ENCODE peak calls at places on chromosomes 3 and 15, in five cellular contexts. One of them, this sample, is unnamed.

GRCh38 chr3:148757238-148757930 is 59.7 kb downstream of the AGTR1 start:
- DNase-seq in HFFc6: peak
- DNase-seq in NCI-H460: no peak
- DNase-seq in bronchial epithelial cell: peak
- DNase-seq in stimulated activated CD4-positive, alpha-beta T cell treated with anti-CD3 and anti-CD28 coated beads, Interleukin-1b, Interleukin-23, amount 100 ng/mL, for 1 hour: no peak
- DNase-seq in this sample: no peak

GRCh38 chr15:52709172-52709979 is 30.2 kb upstream of the ATOSA start:
- DNase-seq in NCI-H460: no peak
- DNase-seq in HFFc6: no peak
- DNase-seq in stimulated activated CD4-positive, alpha-beta T cell treated with anti-CD3 and anti-CD28 coated beads, Interleukin-1b, Interleukin-23, amount 100 ng/mL, for 1 hour: no peak
- DNase-seq in bronchial epithelial cell: peak
- DNase-seq in this sample: no peak

GRCh38 chr3:32794487-32795308 is 23.1 kb upstream of the TRIM71 start:
- DNase-seq in HFFc6: peak
- DNase-seq in NCI-H460: no peak
- DNase-seq in stimulated activated CD4-positive, alpha-beta T cell treated with anti-CD3 and anti-CD28 coated beads, Interleukin-1b, Interleukin-23, amount 100 ng/mL, for 1 hour: no peak
- DNase-seq in bronchial epithelial cell: peak
- DNase-seq in this sample: no peak

GRCh38 chr3:172129534-172129867 is 90.1 kb downstream of the FNDC3B start:
- DNase-seq in NCI-H460: no peak
- DNase-seq in stimulated activated CD4-positive, alpha-beta T cell treated with anti-CD3 and anti-CD28 coated beads, Interleukin-1b, Interleukin-23, amount 100 ng/mL, for 1 hour: no peak
- DNase-seq in bronchial epithelial cell: no peak
- DNase-seq in HFFc6: no peak
- DNase-seq in this sample: no peak

GRCh38 chr15:74382004-74382816 is 14.8 kb upstream of the CYP11A1 start:
- DNase-seq in stimulated activated CD4-positive, alpha-beta T cell treated with anti-CD3 and anti-CD28 coated beads, Interleukin-1b, Interleukin-23, amount 100 ng/mL, for 1 hour: peak
- DNase-seq in bronchial epithelial cell: peak
- DNase-seq in NCI-H460: peak
- DNase-seq in HFFc6: peak
- DNase-seq in this sample: peak

GRCh38 chr3:147864754-147865354 is 455.7 kb downstream of the ZIC1 start:
- DNase-seq in NCI-H460: no peak
- DNase-seq in stimulated activated CD4-positive, alpha-beta T cell treated with anti-CD3 and anti-CD28 coated beads, Interleukin-1b, Interleukin-23, amount 100 ng/mL, for 1 hour: no peak
- DNase-seq in HFFc6: no peak
- DNase-seq in bronchial epithelial cell: no peak
- DNase-seq in this sample: no peak

GRCh38 chr15:92277776-92278175 is 115.9 kb upstream of the ST8SIA2 start:
- DNase-seq in stimulated activated CD4-positive, alpha-beta T cell treated with anti-CD3 and anti-CD28 coated beads, Interleukin-1b, Interleukin-23, amount 100 ng/mL, for 1 hour: no peak
- DNase-seq in HFFc6: no peak
- DNase-seq in bronchial epithelial cell: peak
- DNase-seq in NCI-H460: peak
- DNase-seq in this sample: no peak

GRCh38 chr3:115804722-115805121 is 181.4 kb downstream of the GAP43 start:
- DNase-seq in HFFc6: peak
- DNase-seq in stimulated activated CD4-positive, alpha-beta T cell treated with anti-CD3 and anti-CD28 coated beads, Interleukin-1b, Interleukin-23, amount 100 ng/mL, for 1 hour: no peak
- DNase-seq in NCI-H460: peak
- DNase-seq in bronchial epithelial cell: peak
- DNase-seq in this sample: no peak

GRCh38 chr15:29785068-29785467 is 37.2 kb downstream of the TJP1 start:
- DNase-seq in NCI-H460: no peak
- DNase-seq in HFFc6: no peak
- DNase-seq in bronchial epithelial cell: no peak
- DNase-seq in stimulated activated CD4-positive, alpha-beta T cell treated with anti-CD3 and anti-CD28 coated beads, Interleukin-1b, Interleukin-23, amount 100 ng/mL, for 1 hour: no peak
- DNase-seq in this sample: no peak

This sample was measured in prostate gland.